ENCODE peak calls at places on chromosomes 7 and 10, in five cellular contexts. P is pancreas, Z is HCT116, E is PC-3, H is uterus. J is an unnamed sample.

GRCh38 chr10:77564781-77565589 is 72.6 kb downstream of the KCNMA1 start:
- DNase-seq in E (peak; percentile 41), H (no peak), P (no peak), Z (no peak), J (peak; percentile 96)

GRCh38 chr7:106634958-106635357 is 26.0 kb downstream of the CCDC71L start:
- DNase-seq in E (no peak), H (no peak), Z (no peak), P (no peak), J (no peak)

GRCh38 chr7:101218236-101219130 is 518 bp downstream of the ZNHIT1 start:
- DNase-seq in H (no peak), Z (no peak), P (no peak), E (no peak), J (peak; percentile 10)

GRCh38 chr7:96921771-96922170 is 83.6 kb upstream of the DLX6 start:
- DNase-seq in P (no peak), Z (no peak), E (peak; percentile 13), H (no peak), J (no peak)

GRCh38 chr10:29163746-29164145 is 125.1 kb upstream of the LYZL1 start:
- DNase-seq in E (peak; percentile 63), H (no peak), Z (no peak), P (no peak), J (peak; percentile 48)

GRCh38 chr7:40604601-40605438 is 470.0 kb downstream of the SUGCT start:
- DNase-seq in Z (peak; percentile 10), E (no peak), H (no peak), P (peak; percentile 18), J (no peak)

GRCh38 chr10:132185601-132186487 is 904 bp upstream of the DPYSL4 start:
- DNase-seq in H (no peak), P (peak; percentile 70), Z (peak; percentile 7), E (peak; percentile 66), J (no peak)

GRCh38 chr10:102422586-102423129 is 2.0 kb downstream of the FBXL15 start:
- DNase-seq in P (peak; percentile 88), Z (peak; percentile 86), H (no peak), E (peak; percentile 80), J (peak; percentile 59)

GRCh38 chr10:110395350-110396283 is 90.9 kb upstream of the SMNDC1 start:
- DNase-seq in H (peak; percentile 62), P (peak; percentile 60), Z (peak; percentile 96), E (peak; percentile 76), J (peak; percentile 58)

GRCh38 chr10:68502846-68503245 is 24.5 kb downstream of the SLC25A16 start:
- DNase-seq in P (no peak), H (no peak), E (no peak), Z (no peak), J (no peak)

GRCh38 chr10:28875535-28876208 is 198.4 kb downstream of the BAMBI start:
- DNase-seq in E (peak; percentile 40), Z (no peak), P (no peak), H (no peak), J (peak; percentile 65)

GRCh38 chr7:24609059-24609458 is 35.8 kb downstream of the PALS2 start:
- DNase-seq in E (peak; percentile 19), Z (no peak), P (no peak), H (no peak), J (no peak)

GRCh38 chr7:134154581-134155130 is 27.5 kb downstream of the LRGUK start:
- DNase-seq in E (no peak), H (no peak), P (no peak), Z (no peak), J (no peak)

GRCh38 chr7:4683884-4684565 is 1.9 kb downstream of the FOXK1 start:
- DNase-seq in Z (no peak), H (peak; percentile 52), E (peak; percentile 68), P (peak; percentile 54), J (peak; percentile 74)

GRCh38 chr10:103845983-103846382 is 9.4 kb downstream of the SH3PXD2A start:
- DNase-seq in Z (no peak), E (no peak), P (no peak), H (no peak), J (no peak)

GRCh38 chr10:47198221-47198620 is 101.8 kb upstream of the GDF10 start:
- DNase-seq in P (no peak), H (no peak), E (no peak), Z (no peak), J (no peak)

GRCh38 chr10:11871470-11871869 is 48.3 kb downstream of the PROSER2 start:
- DNase-seq in H (no peak), Z (no peak), P (no peak), E (no peak), J (no peak)

GRCh38 chr7:94088560-94088959 is 84.4 kb upstream of the BET1 start:
- DNase-seq in H (no peak), P (no peak), Z (no peak), E (no peak), J (no peak)

GRCh38 chr10:78320990-78321389 is 287.3 kb downstream of the RPS24 start:
- DNase-seq in P (no peak), H (no peak), Z (no peak), E (no peak), J (no peak)

GRCh38 chr7:26061340-26062239 is 90.4 kb upstream of the NFE2L3 start:
- DNase-seq in H (peak; percentile 47), E (peak; percentile 80), Z (peak; percentile 80), P (peak; percentile 76), J (peak; percentile 30)

GRCh38 chr7:102291916-102292267 is 5.2 kb downstream of the SH2B2 start:
- DNase-seq in Z (no peak), H (no peak), E (no peak), P (no peak), J (no peak)

GRCh38 chr10:45373003-45373782 is 823 bp upstream of the ALOX5 start:
- DNase-seq in H (no peak), E (no peak), Z (no peak), P (peak; percentile 46), J (no peak)

GRCh38 chr10:86289577-86289868 is 77.1 kb downstream of the GRID1 start:
- DNase-seq in H (no peak), Z (no peak), E (no peak), P (no peak), J (no peak)

DNA sequence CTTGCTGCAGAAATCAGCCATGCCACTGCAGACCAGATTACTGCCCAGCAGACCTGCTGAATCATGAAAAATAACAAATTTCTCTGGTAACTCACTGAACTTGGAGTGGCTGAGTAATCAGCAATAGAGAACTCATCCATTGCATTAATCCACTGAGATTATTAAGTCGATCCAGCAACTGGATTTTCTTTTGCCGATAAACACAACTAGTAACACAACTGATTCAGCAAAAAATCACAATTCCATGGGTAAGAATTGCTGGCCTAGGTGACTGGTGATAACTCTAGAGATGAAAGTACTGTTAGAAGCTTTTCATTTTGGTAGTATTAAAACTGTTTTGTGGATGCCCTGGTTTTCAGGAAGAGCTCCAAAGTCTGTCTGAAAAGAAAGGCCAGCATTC is 214.5 kb downstream of the ETV1 start:
- DNase-seq in Z (no peak), P (no peak), E (no peak), H (no peak), J (no peak)
- H3K4me3 ChIP-seq in Z (no peak overlapping the region), P (no peak overlapping the region), E (no peak overlapping the region), H (no peak overlapping the region), J (no peak overlapping the region)

GRCh38 chr7:157817433-157817832 is 480.6 kb downstream of the DNAJB6 start:
- DNase-seq in E (no peak), Z (no peak), P (no peak), H (no peak), J (no peak)

GRCh38 chr7:157816526-157817250 is 479.9 kb downstream of the DNAJB6 start:
- DNase-seq in P (no peak), Z (no peak), E (no peak), H (no peak), J (no peak)

GRCh38 chr7:157813741-157814661 is 477.2 kb downstream of the DNAJB6 start:
- DNase-seq in H (no peak), P (no peak), E (no peak), Z (no peak), J (no peak)

GRCh38 chr7:157816086-157816485 is 479.3 kb downstream of the DNAJB6 start:
- DNase-seq in H (no peak), P (no peak), Z (no peak), E (no peak), J (no peak)

DNA sequence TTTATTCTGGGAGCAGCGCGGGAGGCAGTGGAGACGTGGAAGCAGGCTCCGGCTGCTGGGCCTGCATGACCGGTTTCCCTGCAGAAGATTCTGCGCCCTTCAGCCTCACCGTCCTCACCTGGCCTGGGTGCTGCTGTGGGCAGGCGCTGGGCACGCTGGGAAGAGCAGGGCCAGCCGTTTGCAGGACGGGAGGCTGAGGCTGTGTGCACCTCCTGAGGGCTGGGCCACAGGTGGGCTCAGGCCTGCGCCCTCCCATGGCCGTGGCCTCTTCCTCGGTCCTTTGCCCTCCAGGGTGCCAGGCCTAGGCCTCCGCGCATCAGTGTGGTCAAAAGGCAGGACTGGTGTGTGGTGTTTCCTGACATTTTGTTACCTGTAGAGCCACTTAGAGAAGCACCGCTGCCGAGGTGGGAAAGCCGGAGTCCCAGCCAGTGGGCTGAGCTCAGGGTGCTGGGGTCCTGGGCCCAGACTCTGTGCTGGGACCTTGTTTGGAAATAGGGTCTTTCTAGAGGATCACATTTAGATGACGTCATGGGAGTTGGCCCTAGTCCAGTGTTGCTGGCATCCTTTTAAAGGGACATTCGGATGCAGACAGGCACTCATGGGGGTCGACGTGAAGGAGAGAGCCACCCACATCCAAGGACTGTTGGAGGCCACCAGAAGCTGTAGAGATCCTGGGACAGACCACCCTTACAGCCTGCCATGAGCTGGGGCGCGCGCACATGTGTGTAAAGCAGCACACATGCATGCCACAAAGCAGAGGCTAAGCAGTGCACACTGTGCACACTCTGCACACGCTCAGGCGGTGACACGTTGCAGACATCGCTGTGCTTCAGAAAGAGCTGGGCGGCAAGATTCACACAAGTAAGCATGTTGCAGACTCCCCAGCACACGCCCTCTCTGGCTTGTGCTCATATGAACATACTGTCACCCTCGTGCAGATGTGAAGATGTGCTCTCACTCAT is 478.5 kb downstream of the DNAJB6 start:
- DNase-seq in H (no peak), Z (no peak), P (no peak), E (no peak), J (no peak)
- H3K9me3 ChIP-seq in H (no peaks in the 10 kb centered on the region), Z (no peaks in the 10 kb centered on the region), P (no peaks in the 10 kb centered on the region), E (no peaks in the 10 kb centered on the region), J (no peaks in the 10 kb centered on the region)

GRCh38 chr10:71727429-71728217 is 8.0 kb upstream of the C10orf105 start:
- DNase-seq in P (no peak), Z (no peak), E (peak; percentile 18), H (peak; percentile 67), J (no peak)
- H3K4me3 ChIP-seq in P (no peak overlapping the region), Z (no peak overlapping the region), E (no peak overlapping the region), H (no peak overlapping the region), J (no peak overlapping the region)

DNA sequence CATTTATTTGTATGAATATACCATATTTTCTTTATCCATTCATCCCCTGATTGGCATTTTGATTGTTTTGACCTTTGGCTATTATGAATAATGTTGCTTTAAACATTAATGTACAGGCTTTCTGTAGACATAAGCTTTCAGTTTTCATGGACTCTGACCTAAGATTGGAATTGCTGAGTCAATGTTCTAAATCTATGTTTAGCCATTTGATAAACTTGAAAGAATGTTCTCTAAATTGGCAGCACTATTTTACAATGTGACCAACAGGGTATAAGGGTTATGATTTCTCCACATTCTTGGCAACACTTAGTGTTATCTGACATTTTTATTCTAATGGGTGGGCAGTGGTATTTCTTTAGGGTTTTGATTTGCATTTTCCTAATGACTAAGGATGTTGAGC is 229.7 kb upstream of the ETV1 start:
- DNase-seq in P (no peak), H (no peak), E (peak; percentile 47), Z (no peak), J (no peak)
- H3K9me3 ChIP-seq in P (no peaks in the 10 kb centered on the region), H (no peaks in the 10 kb centered on the region), E (no peaks in the 10 kb centered on the region), Z (no peaks in the 10 kb centered on the region), J (no peaks in the 10 kb centered on the region)

J was measured in MG63.